ENCODE peak calls at places on chromosomes 2 and 18, in four cellular contexts. G is GM23248, W is neuronal stem cell, U is lung. K is an unnamed sample.
A peak's percentile ranks its signal among the peaks of the same experiment; 100 is the strongest.

GRCh38 chr2:96400049-96401000 is 64.8 kb downstream of the NCAPH start:
- DNase-seq in G (no peak), W (no peak), U (no peak), K (no peak)

GRCh38 chr2:127388423-127389164 is 819 bp upstream of the MAP3K2 start:
- DNase-seq in G (peak; percentile 59), W (no peak), U (no peak), K (no peak)

GRCh38 chr2:72915907-72916742 is 1.2 kb upstream of the EMX1 start:
- DNase-seq in W (peak; percentile 87), U (no peak), G (peak; percentile 54), K (no peak)

GRCh38 chr2:18067980-18068379 is 189.5 kb downstream of the KCNS3 start:
- DNase-seq in U (no peak), G (no peak), W (no peak), K (peak; percentile 17)

GRCh38 chr2:133434962-133435668 is 133.1 kb downstream of the NCKAP5 start:
- DNase-seq in W (no peak), U (no peak), G (peak; percentile 73), K (no peak)

GRCh38 chr18:74468547-74469014 is 11.5 kb upstream of the DIPK1C start:
- DNase-seq in U (no peak), G (peak; percentile 44), W (no peak), K (no peak)

GRCh38 chr2:239495175-239495574 is 94.4 kb upstream of the HDAC4 start:
- DNase-seq in U (no peak), W (no peak), G (no peak), K (no peak)

GRCh38 chr2:66962625-66963207 is 434.4 kb upstream of the ETAA1 start:
- DNase-seq in U (no peak), G (no peak), W (peak; percentile 12), K (no peak)

GRCh38 chr18:33469699-33470098 is 29.2 kb upstream of the CCDC178 start:
- DNase-seq in W (no peak), U (no peak), G (no peak), K (no peak)

GRCh38 chr18:50429207-50429948 is 54.5 kb downstream of the SKA1 start:
- DNase-seq in W (no peak), G (peak; percentile 47), U (no peak), K (no peak)

GRCh38 chr2:120656273-120656960 is 79.3 kb upstream of the GLI2 start:
- DNase-seq in G (no peak), U (no peak), W (no peak), K (no peak)

K was measured in iPS DF 19.7.